ENCODE peak calls at places on chromosomes 16 and 17, in four cellular contexts. R is H1, G is GM12878, F is HepG2. D is an unnamed sample.

GRCh38 chr17:2041561-2042354 is at the start of gene OVCA2:
- DNase-seq in R (peak), G (peak), F (peak), D (peak)

GRCh38 chr17:65243838-65244237 is 106.7 kb downstream of the RGS9 start:
- DNase-seq in R (no peak), G (no peak), F (no peak), D (peak)

GRCh38 chr17:64386412-64387144 is 4.1 kb downstream of the PECAM1 start:
- DNase-seq in R (no peak), G (no peak), F (peak), D (no peak)

GRCh38 chr16:9134739-9135138 is 43.3 kb downstream of the HAPSTR1 start:
- DNase-seq in R (peak), G (no peak), F (peak), D (peak)

GRCh38 chr17:31739300-31739699 is 119.7 kb downstream of the COPRS start:
- DNase-seq in R (no peak), G (no peak), F (no peak), D (no peak)

GRCh38 chr16:2756288-2757015 is 4.0 kb downstream of the SRRM2 start:
- DNase-seq in R (peak), G (no peak), F (no peak), D (no peak)

GRCh38 chr16:66515543-66516171 is 34.3 kb downstream of the TK2 start:
- DNase-seq in R (peak), G (no peak), F (no peak), D (no peak)

GRCh38 chr17:50758524-50758923 is 8.8 kb downstream of the ANKRD40CL start:
- DNase-seq in R (no peak), G (no peak), F (no peak), D (no peak)

GRCh38 chr17:70661342-70662222 is 492.2 kb downstream of the KCNJ2 start:
- DNase-seq in R (no peak), G (no peak), F (no peak), D (no peak)

GRCh38 chr17:9116861-9117568 is 95.7 kb downstream of the NTN1 start:
- DNase-seq in R (no peak), G (no peak), F (no peak), D (no peak)

GRCh38 chr16:49453001-49453400 is 79.4 kb downstream of the C16orf78 start:
- DNase-seq in R (no peak), G (no peak), F (no peak), D (no peak)

GRCh38 chr17:49402706-49403105 is 12.0 kb downstream of the PHB1 start:
- DNase-seq in R (no peak), G (no peak), F (no peak), D (no peak)
- TF ChIP-seq ZNF274 in R (no peak), G (no peak), F (no peak), D (no peak)

GRCh38 chr16:55605756-55606155 is 39.3 kb downstream of the CAPNS2 start:
- DNase-seq in R (no peak), G (no peak), F (no peak), D (no peak)
- TF ChIP-seq SUZ12 in R (no peak), G (no peak), F (no peak), D (no peak)

DNA sequence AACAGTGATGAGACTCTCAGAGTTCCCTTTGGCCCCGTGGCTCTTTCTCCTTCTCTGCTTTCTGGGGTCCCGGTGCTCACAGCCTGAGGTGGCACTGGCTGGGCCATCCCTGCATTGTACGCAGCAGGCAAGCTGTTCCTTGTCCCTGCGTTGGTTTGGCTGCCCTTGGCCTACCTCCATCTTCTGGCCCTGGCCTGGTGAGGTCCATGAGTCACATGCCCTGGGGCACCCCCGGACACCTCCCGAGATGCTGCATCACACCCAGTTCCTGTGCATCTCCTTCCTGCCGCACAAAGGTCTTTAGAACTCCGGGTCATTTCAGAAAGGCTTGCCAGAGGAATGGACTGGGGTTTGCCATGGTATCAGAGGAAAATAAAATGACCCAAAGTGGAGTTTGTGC is 9.5 kb downstream of the SULT1A2 start:
- DNase-seq in R (no peak), G (no peak), F (no peak), D (no peak)
- TF ChIP-seq YY1 in R (no peak), G (no peak), F (no peak), D (no peak)

GRCh38 chr17:34669511-34669910 is 90.1 kb downstream of the TMEM132E start:
- DNase-seq in R (no peak), G (no peak), F (no peak), D (no peak)
- TF ChIP-seq ZNF274 in R (no peak), G (no peak), F (no peak), D (no peak)

GRCh38 chr16:62408760-62409159 is 372.5 kb upstream of the CDH8 start:
- DNase-seq in R (peak), G (no peak), F (no peak), D (no peak)
- TF ChIP-seq SUZ12 in R (no peak), G (no peak), F (no peak), D (no peak)

DNA sequence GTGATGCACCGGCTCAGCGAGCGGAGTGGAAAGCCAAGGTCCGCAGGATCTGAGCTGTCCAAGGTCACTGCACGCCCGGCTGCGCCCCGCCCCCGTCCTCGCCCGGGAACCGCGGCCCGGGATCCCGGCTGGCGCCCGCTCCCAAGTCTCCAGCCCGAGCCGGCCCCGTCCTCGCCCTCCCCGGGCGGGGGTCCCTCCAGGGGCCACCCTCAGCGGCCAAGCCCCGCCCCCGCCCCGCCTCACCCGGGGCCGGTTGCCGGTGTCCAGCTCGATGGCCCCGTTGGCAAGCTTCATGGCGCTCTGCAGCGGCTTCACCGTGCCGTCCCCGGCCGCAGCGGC is 209 bp downstream of the VPS9D1 start:
- DNase-seq in R (peak), G (no peak), F (peak), D (no peak)
- TF ChIP-seq YY1 in R (no peak), G (no peak), F (no peak), D (no peak)

GRCh38 chr17:56523042-56523441 is 70.5 kb upstream of the NOG start:
- DNase-seq in R (no peak), G (no peak), F (no peak), D (no peak)

GRCh38 chr17:56521439-56522141 is 71.9 kb upstream of the NOG start:
- DNase-seq in R (peak), G (no peak), F (no peak), D (no peak)
- TF ChIP-seq ZNF274 in R (no peak), G (no peak), F (no peak), D (no peak)